ENCODE peak calls at places on chromosomes 7 and 10, in six cellular contexts. T is Panc1, B is lower lobe of right lung, D is tibial artery, E is dorsolateral prefrontal cortex, L is AG04450. W is an unnamed sample.

GRCh38 chr7:83866587-83866986 is 217.6 kb upstream of the SEMA3E start:
- DNase-seq in T (no peak), B (no peak), D (no peak), E (no peak), L (no peak), W (no peak)

GRCh38 chr10:58972576-58973234 is 203.7 kb upstream of the PHYHIPL start:
- DNase-seq in T (no peak), B (no peak), D (no peak), E (no peak), L (no peak), W (no peak)

GRCh38 chr7:5282464-5283316 is at the start of gene SLC29A4:
- DNase-seq in T (no peak), B (no peak), D (no peak), E (no peak), L (no peak), W (no peak)

GRCh38 chr7:134024729-134025128 is 102.4 kb upstream of the LRGUK start:
- DNase-seq in T (no peak), B (no peak), D (no peak), E (no peak), L (peak; percentile 13), W (no peak)

GRCh38 chr10:11035318-11035920 is 17.7 kb downstream of the CELF2 start:
- DNase-seq in T (peak; percentile 22), B (no peak), D (no peak), E (no peak), L (peak; percentile 27), W (peak; percentile 41)

GRCh38 chr10:74917481-74918077 is 91.2 kb downstream of the KAT6B start:
- DNase-seq in T (no peak), B (no peak), D (no peak), E (no peak), L (no peak), W (peak; percentile 92)

GRCh38 chr7:8058322-8058721 is 89.7 kb downstream of the GLCCI1 start:
- DNase-seq in T (no peak), B (no peak), D (no peak), E (no peak), L (no peak), W (no peak)

GRCh38 chr10:73759512-73760115 is 15.4 kb downstream of the SEC24C start:
- DNase-seq in T (no peak), B (peak; percentile 84), D (no peak), E (no peak), L (no peak), W (no peak)

GRCh38 chr7:48899932-48900331 is 24.4 kb upstream of the CDC14C start:
- DNase-seq in T (no peak), B (no peak), D (no peak), E (no peak), L (no peak), W (peak; percentile 65)

GRCh38 chr10:93745411-93746065 is 12.2 kb upstream of the LGI1 start:
- DNase-seq in T (no peak), B (no peak), D (no peak), E (no peak), L (no peak), W (no peak)

GRCh38 chr10:14358886-14359573 is 28.3 kb upstream of the FRMD4A start:
- DNase-seq in T (no peak), B (no peak), D (no peak), E (no peak), L (no peak), W (peak; percentile 95)

GRCh38 chr7:84712326-84712725 is 474.5 kb downstream of the SEMA3D start:
- DNase-seq in T (no peak), B (no peak), D (no peak), E (no peak), L (no peak), W (no peak)

GRCh38 chr10:51244308-51244707 is 170.0 kb downstream of the PRKG1 start:
- DNase-seq in T (no peak), B (no peak), D (no peak), E (no peak), L (no peak), W (no peak)

GRCh38 chr7:25398418-25398817 is 170.1 kb upstream of the NPVF start:
- DNase-seq in T (no peak), B (no peak), D (no peak), E (no peak), L (no peak), W (no peak)

GRCh38 chr7:44705434-44705833 is 43.2 kb upstream of the ZMIZ2 start:
- DNase-seq in T (no peak), B (no peak), D (peak; percentile 1), E (no peak), L (no peak), W (no peak)

GRCh38 chr7:137469191-137469811 is 125.8 kb upstream of the PTN start:
- DNase-seq in T (no peak), B (no peak), D (no peak), E (no peak), L (no peak), W (no peak)

GRCh38 chr7:138359891-138360582 is 100.0 kb upstream of the TRIM24 start:
- DNase-seq in T (no peak), B (no peak), D (no peak), E (no peak), L (no peak), W (no peak)

GRCh38 chr7:27129729-27130539 is 623 bp downstream of the HOXA4 start:
- DNase-seq in T (no peak), B (peak; percentile 50), D (no peak), E (no peak), L (no peak), W (no peak)

GRCh38 chr10:100637785-100638184 is 102.0 kb downstream of the HIF1AN start:
- DNase-seq in T (no peak), B (no peak), D (no peak), E (no peak), L (no peak), W (no peak)

GRCh38 chr7:103632005-103632639 is 186.1 kb upstream of the SLC26A5 start:
- DNase-seq in T (no peak), B (no peak), D (no peak), E (no peak), L (no peak), W (no peak)

GRCh38 chr7:103630318-103630717 is 184.3 kb upstream of the SLC26A5 start:
- DNase-seq in T (no peak), B (no peak), D (no peak), E (no peak), L (no peak), W (no peak)

GRCh38 chr7:103632972-103633371 is 187.0 kb upstream of the SLC26A5 start:
- DNase-seq in T (no peak), B (no peak), D (no peak), E (no peak), L (no peak), W (peak; percentile 50)

GRCh38 chr7:103626776-103627175 is 180.8 kb upstream of the SLC26A5 start:
- DNase-seq in T (no peak), B (no peak), D (no peak), E (no peak), L (no peak), W (no peak)

DNA sequence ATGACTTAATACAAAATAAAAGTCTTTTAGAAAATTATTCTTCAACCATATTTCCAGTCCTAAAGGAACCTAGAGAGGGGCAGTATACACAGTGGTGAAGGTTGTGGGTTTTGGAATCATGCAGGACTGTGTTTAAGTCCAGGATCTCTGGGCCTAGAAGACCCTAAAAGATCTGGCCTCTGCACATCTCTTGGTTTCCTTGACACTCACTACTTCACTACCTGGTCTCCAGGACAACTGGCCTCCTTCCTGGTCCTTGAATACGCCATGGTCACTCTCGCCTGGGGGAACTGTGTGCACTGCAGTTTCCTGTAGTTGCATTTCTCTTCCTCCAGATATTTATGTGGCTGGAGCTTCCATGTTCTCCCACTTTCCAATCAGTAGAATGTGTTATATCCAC is 182.7 kb upstream of the SLC26A5 start:
- DNase-seq in T (no peak), B (no peak), D (no peak), E (no peak), L (no peak), W (no peak)
- H3K27ac ChIP-seq in T (no peak overlapping the region), B (no peak overlapping the region), D (no peak overlapping the region), E (no peak overlapping the region), L (no peak overlapping the region), W (no peak overlapping the region)

DNA sequence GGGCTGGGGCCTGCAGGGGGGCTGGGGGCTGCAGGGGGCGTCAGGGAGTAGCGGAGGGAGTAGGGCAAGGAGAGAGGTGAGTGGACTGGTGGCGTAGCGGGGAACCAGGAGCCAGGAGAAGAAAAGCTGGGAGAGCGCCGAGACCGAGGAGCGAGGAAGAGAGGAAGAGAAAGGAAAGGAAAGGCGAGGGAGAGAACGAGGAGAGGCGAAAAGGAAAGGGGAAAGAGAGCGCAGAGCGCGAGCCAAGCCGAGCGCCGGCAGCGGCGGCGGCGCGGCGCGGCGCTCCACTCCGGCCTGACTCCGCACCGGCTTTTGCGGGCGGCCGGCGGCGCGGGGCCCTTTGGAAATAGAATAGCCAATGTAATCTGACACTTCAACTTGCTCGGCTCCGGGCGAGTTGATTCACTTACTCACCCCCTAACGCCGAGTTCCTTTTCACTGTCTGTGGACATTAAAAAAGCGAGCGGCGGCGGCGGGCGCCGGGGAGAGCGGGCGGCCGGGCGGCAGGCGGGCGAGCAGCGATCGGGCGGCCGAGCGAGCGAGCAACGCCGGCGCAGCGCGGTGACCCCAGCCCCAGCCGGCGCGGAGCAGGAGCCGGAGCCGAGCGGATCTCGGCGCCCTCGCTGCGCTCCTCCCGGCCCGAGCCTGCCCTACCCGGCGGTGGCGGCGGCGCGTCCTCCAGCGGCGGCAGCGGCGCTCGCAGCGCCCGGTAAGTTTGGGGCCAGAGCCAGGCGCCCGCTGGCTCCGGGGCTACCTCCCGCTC is at the start of gene ZMIZ1:
- DNase-seq in T (no peak), B (peak; percentile 91), D (peak; percentile 95), E (peak; percentile 92), L (peak; percentile 75), W (peak; percentile 89)
- TF ChIP-seq CTCF in T (peak; percentile 67), B (no peak), D (peak; percentile 2), E (peak; percentile 16), L (peak; percentile 7), W (peak; percentile 9)

GRCh38 chr7:37918526-37918925 is 1.9 kb upstream of the SFRP4 start:
- DNase-seq in T (no peak), B (no peak), D (no peak), E (no peak), L (no peak), W (no peak)

GRCh38 chr7:37912756-37913155 is 3.9 kb downstream of the SFRP4 start:
- DNase-seq in T (no peak), B (no peak), D (no peak), E (no peak), L (no peak), W (no peak)

GRCh38 chr7:37915438-37915837 is 1.2 kb downstream of the SFRP4 start:
- DNase-seq in T (no peak), B (no peak), D (no peak), E (no peak), L (no peak), W (no peak)

GRCh38 chr7:37916673-37917660 is at the start of gene SFRP4:
- DNase-seq in T (peak; percentile 51), B (peak; percentile 67), D (peak; percentile 84), E (peak; percentile 35), L (no peak), W (peak; percentile 12)

GRCh38 chr7:37916017-37916672 is 472 bp downstream of the SFRP4 start:
- DNase-seq in T (no peak), B (peak; percentile 48), D (peak; percentile 68), E (peak; percentile 17), L (no peak), W (peak; percentile 14)
- H3K4me3 ChIP-seq in T (peak overlapping the region; percentile 60), B (peak overlapping the region; percentile 60), D (peak overlapping the region; percentile 66), E (peak overlapping the region; percentile 67), L (no peak overlapping the region), W (no peak overlapping the region)

DNA sequence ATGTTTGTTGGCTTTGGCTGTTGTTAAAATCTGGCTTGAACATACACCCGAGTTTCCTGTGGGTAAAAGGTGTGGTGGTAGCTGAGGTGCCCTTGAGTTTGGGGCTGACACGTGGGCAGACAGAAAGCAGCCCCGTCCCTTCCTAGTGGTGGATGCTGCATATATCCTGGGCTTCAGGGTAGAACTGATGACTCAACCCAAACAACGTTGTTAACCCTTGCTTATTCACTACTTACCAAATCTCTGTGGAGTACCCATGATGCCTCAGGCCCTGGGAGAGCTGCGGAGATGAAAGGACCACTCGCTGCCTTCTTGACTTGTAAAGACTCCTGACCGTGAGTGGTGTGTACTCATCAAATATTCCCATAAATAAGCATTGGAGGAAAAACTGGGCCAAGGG is 245.1 kb downstream of the RAB11FIP2 start:
- DNase-seq in T (no peak), B (no peak), D (peak; percentile 15), E (no peak), L (no peak), W (no peak)
- H3K27ac ChIP-seq in T (no peak overlapping the region), B (no peak overlapping the region), D (no peak overlapping the region), E (no peak overlapping the region), L (no peak overlapping the region), W (no peak overlapping the region)

W was measured in mammary epithelial cell.